ENCODE peak calls at places on chromosomes 13 and 19, in seven cellular contexts. X is heart right ventricle; V is HepG2; W is right lobe of liver; B is Panc1; Z is CD8-positive, alpha-beta T cell; P is body of pancreas. J is an unnamed sample.

GRCh38 chr13:80598189-80598588 is 257.3 kb upstream of the SPRY2 start:
- ATAC-seq in W (no peak), Z (no peak), V (no peak), B (no peak), X (no peak), P (no peak), J (no peak)

GRCh38 chr13:106680796-106681482 is 113.0 kb upstream of the ARGLU1 start:
- ATAC-seq in W (no peak), Z (no peak), X (no peak), B (no peak), V (no peak), P (no peak), J (no peak)

GRCh38 chr13:65453982-65454381 is 1776.2 kb downstream of the PCDH9 start:
- ATAC-seq in Z (no peak), X (no peak), W (no peak), P (no peak), B (no peak), V (no peak), J (no peak)

GRCh38 chr13:100182894-100183490 is 94.1 kb downstream of the PCCA start:
- ATAC-seq in X (no peak), P (no peak), Z (peak), B (no peak), W (no peak), V (peak), J (no peak)

GRCh38 chr13:34654203-34654602 is 287.9 kb upstream of the NBEA start:
- ATAC-seq in P (no peak), W (no peak), V (no peak), Z (no peak), B (no peak), X (no peak), J (no peak)

GRCh38 chr19:42121036-42121621 is 11.1 kb downstream of the POU2F2 start:
- ATAC-seq in X (peak), V (no peak), Z (no peak), W (peak), P (no peak), B (peak), J (no peak)

GRCh38 chr13:76471486-76471885 is 414.7 kb downstream of the KCTD12 start:
- ATAC-seq in W (no peak), B (no peak), Z (no peak), V (no peak), X (no peak), P (no peak), J (no peak)

GRCh38 chr13:74229242-74229641 is 95.0 kb upstream of the KLF12 start:
- ATAC-seq in P (no peak), B (no peak), Z (no peak), V (no peak), W (peak), X (no peak), J (no peak)

GRCh38 chr13:30394798-30395191 is 27.5 kb upstream of the UBE2L5 start:
- ATAC-seq in P (peak), Z (peak), X (peak), W (peak), B (no peak), V (no peak), J (no peak)

GRCh38 chr13:77740097-77740496 is 42.6 kb downstream of the SLAIN1 start:
- ATAC-seq in X (no peak), V (no peak), Z (no peak), B (no peak), P (no peak), W (no peak), J (no peak)

GRCh38 chr19:31220540-31220939 is 128.7 kb downstream of the TSHZ3 start:
- ATAC-seq in W (no peak), P (no peak), X (peak), V (no peak), B (no peak), Z (peak), J (no peak)

GRCh38 chr19:14310055-14310454 is 71.2 kb upstream of the ADGRE5 start:
- ATAC-seq in X (no peak), P (no peak), V (no peak), W (no peak), B (no peak), Z (no peak), J (no peak)

GRCh38 chr19:8251025-8251472 is 41.9 kb downstream of the CERS4 start:
- ATAC-seq in Z (no peak), V (no peak), X (peak), B (no peak), W (peak), P (peak), J (peak)

GRCh38 chr13:24130134-24130792 is 30.3 kb upstream of the SPATA13 start:
- ATAC-seq in P (peak), Z (no peak), X (no peak), B (no peak), V (peak), W (no peak), J (no peak)

GRCh38 chr19:55188620-55189019 is 8.5 kb upstream of the SYT5 start:
- ATAC-seq in B (peak), V (no peak), P (no peak), Z (no peak), X (no peak), W (no peak), J (no peak)

GRCh38 chr19:33348301-33349010 is 25.1 kb upstream of the CEBPG start:
- ATAC-seq in X (no peak), W (peak), B (no peak), V (peak), Z (no peak), P (no peak), J (no peak)

GRCh38 chr13:65744761-65745160 is 1485.4 kb downstream of the PCDH9 start:
- ATAC-seq in V (no peak), B (no peak), X (no peak), W (no peak), Z (no peak), P (no peak), J (no peak)

GRCh38 chr19:7874080-7874856 is at the start of gene PRR36:
- ATAC-seq in P (peak), Z (no peak), B (peak), V (peak), X (no peak), W (no peak), J (no peak)

GRCh38 chr19:15091918-15092753 is 10.1 kb downstream of the OR1I1 start:
- ATAC-seq in P (peak), V (peak), B (peak), W (peak), Z (peak), X (peak), J (no peak)

GRCh38 chr13:78662467-78662866 is 3.5 kb upstream of the OBI1 start:
- ATAC-seq in X (no peak), P (no peak), Z (no peak), W (no peak), B (no peak), V (no peak), J (no peak)

GRCh38 chr13:107866666-107867623 is 348.4 kb downstream of the LIG4 start:
- ATAC-seq in V (peak), W (no peak), B (peak), P (peak), Z (no peak), X (peak), J (no peak)

DNA sequence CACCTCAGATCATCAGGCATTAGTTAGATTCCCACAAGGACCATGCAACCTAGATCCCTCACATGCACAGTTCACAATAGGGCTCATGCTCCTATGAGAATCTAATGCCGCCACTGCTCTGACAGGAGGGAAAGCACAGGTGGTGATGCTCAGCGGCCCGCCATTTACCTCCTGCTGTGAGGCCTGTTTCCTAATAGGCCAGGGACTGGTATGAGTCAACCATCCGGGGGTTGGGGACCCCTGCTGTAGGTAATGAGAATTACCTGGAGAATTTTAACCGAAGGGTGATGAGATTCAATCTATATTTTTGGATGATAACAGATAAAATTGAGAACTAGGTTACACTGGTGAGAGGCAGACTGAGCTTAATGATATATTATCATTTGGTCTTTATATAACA is 101.4 kb downstream of the LACC1 start:
- ATAC-seq in X (no peak), V (peak), W (no peak), B (no peak), P (no peak), Z (no peak), J (no peak)
- TF ChIP-seq CTCF in X (no peak), V (no peak), W (no peak), B (no peak), P (no peak), Z (no peak), J (no peak)

GRCh38 chr13:55244991-55245644 is 1895.6 kb upstream of the PRR20A start:
- ATAC-seq in Z (no peak), P (peak), X (no peak), V (peak), W (no peak), B (no peak), J (no peak)
- TF ChIP-seq CTCF in Z (no peak), P (peak), X (no peak), V (peak), W (no peak), B (peak), J (no peak)

GRCh38 chr13:102948006-102948405 is 102.2 kb downstream of the ERCC5 start:
- ATAC-seq in Z (no peak), V (no peak), W (no peak), B (no peak), P (no peak), X (peak), J (no peak)
- TF ChIP-seq CTCF in Z (no peak), V (no peak), W (no peak), B (no peak), P (no peak), X (no peak), J (no peak)

DNA sequence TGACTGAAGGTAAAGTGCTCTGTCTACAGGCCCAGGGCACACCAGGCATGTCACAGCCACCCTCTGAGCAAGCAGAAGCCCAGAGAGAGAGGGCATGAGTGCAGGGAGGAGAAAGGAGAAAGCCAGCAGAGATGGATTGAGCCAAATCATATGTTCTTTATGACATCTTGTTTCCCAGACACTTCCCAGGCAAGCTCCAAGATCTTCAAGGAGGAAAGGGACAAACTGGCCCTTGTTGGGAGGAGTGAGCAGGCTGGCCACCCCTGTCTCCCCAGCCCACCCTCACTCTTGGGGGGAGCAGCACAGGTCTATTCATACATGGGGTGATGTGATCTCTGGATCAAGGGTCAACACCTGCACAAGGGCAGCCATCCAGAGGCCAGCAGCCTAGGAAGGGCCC is 298.8 kb downstream of the UQCRFS1 start:
- ATAC-seq in B (no peak), P (no peak), W (no peak), X (no peak), V (no peak), Z (no peak), J (no peak)
- TF ChIP-seq CTCF in B (no peak), P (no peak), W (no peak), X (no peak), V (no peak), Z (no peak), J (no peak)

DNA sequence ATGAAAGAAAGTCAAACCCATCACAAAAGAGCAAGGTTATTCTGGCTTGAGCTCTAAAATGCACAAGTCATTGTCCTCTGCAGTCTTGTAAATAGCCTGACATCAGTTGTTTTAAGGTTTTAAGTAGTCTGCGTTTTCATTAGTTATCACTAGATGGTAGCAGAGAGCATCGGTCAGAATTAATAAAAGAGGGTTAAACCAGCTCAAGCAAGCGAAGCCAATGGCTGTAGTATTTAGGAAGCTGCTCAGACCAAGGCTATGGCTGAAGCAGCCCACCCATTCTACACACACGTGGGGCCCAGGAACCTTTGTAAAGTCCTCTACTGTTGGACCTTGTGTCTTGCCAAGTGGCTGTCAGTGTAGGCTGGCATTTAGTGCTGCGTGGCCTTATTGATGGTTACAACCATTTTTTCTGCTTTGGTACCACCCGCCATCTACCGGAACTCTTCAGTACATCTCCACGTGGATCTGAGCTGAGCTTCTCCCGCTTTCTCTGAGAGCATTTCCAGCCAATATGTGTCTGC is 13.3 kb upstream of the ZNF57 start:
- ATAC-seq in W (peak), V (peak), B (peak), Z (peak), P (peak), X (peak), J (peak)
- TF ChIP-seq CTCF in W (peak), V (peak), B (peak), Z (peak), P (peak), X (peak), J (peak)

GRCh38 chr19:798415-799075 is 1.3 kb downstream of the PTBP1 start:
- ATAC-seq in Z (no peak), P (no peak), X (no peak), B (no peak), W (peak), V (peak), J (no peak)

GRCh38 chr19:794989-795658 is 2.1 kb upstream of the PTBP1 start:
- ATAC-seq in P (no peak), W (no peak), V (no peak), X (no peak), Z (no peak), B (no peak), J (no peak)

GRCh38 chr19:797528-798414 is 519 bp downstream of the PTBP1 start:
- ATAC-seq in P (peak), Z (peak), V (peak), B (peak), W (peak), X (peak), J (peak)

GRCh38 chr19:795691-796581 is 1.3 kb upstream of the PTBP1 start:
- ATAC-seq in W (no peak), X (no peak), Z (no peak), B (no peak), P (no peak), V (no peak), J (no peak)

DNA sequence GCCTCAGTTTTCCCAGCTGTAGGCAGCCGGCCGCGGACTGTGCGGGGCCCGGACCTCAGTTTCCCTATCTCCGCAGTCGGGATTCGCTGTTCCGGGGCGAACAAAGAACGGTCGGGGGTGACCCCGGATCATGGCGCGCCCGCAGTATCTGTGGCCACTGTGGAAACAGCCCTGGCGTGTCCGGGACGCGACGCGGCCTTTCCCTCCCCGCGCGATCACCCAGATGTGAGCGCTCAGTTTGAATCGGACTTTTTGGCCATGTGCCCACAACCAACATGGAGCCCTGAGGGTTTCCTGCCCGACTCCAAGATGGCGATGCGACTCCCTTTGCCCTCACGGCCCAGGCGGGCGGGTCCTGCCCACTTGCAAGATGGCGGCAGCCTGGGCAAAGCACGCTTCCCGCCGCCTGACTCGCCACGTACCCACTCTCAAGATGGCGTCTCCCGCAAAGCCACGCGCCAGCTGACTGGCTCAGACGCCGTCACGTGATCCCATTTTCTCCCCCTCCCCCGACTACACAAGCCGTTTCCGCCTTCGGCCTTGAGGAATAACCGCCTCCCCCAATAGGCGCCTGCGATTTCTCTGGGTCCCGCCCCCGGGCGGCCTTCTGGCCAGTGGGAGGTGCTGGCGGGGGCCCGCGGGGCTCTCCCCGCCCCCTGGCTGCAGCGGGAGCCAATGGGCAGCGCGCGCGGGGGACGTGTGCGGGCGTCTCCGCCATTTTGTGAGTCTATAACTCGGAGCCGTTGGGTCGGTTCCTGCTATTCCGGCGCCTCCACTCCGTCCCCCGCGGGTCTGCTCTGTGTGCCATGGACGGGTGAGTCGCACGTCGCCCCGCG is at the start of gene PTBP1:
- ATAC-seq in B (peak), X (peak), P (peak), W (peak), Z (peak), V (peak), J (peak)
- TF ChIP-seq CTCF in B (no peak), X (peak), P (no peak), W (peak), Z (no peak), V (no peak), J (no peak)